ENCODE peak calls at places on chromosomes 11 and 22, in eight cellular contexts. X, P, Y, J, I, B, U and H are unnamed samples.

GRCh38 chr11:125514336-125515101 is 18.5 kb upstream of the FEZ1 start:
- DNase-seq in X (peak; percentile 5), P (peak; percentile 55), Y (peak; percentile 59), J (peak; percentile 86), I (peak; percentile 37), B (peak; percentile 17), U (no peak), H (peak; percentile 40)

GRCh38 chr11:109304159-109304558 is 117.8 kb upstream of the C11orf87 start:
- DNase-seq in X (no peak), P (no peak), Y (no peak), J (peak; percentile 45), I (no peak), B (no peak), U (no peak), H (no peak)

GRCh38 chr22:20015971-20016733 is 471 bp downstream of the ARVCF start:
- DNase-seq in X (peak; percentile 54), P (peak; percentile 9), Y (peak; percentile 67), J (no peak), I (no peak), B (no peak), U (no peak), H (no peak)

GRCh38 chr11:66082936-66083698 is 13.0 kb downstream of the PACS1 start:
- DNase-seq in X (peak; percentile 79), P (no peak), Y (no peak), J (peak; percentile 59), I (no peak), B (peak; percentile 29), U (no peak), H (no peak)

GRCh38 chr11:35836185-35836584 is 107.7 kb upstream of the LDLRAD3 start:
- DNase-seq in X (no peak), P (no peak), Y (no peak), J (no peak), I (no peak), B (peak; percentile 47), U (no peak), H (no peak)

GRCh38 chr11:15569626-15570025 is 454.9 kb downstream of the INSC start:
- DNase-seq in X (no peak), P (no peak), Y (no peak), J (peak; percentile 54), I (no peak), B (no peak), U (no peak), H (no peak)

GRCh38 chr11:2215561-2216399 is 44.2 kb upstream of the TH start:
- DNase-seq in X (no peak), P (no peak), Y (no peak), J (no peak), I (no peak), B (no peak), U (no peak), H (no peak)

GRCh38 chr22:19989725-19990067 is 26.9 kb downstream of the ARVCF start:
- DNase-seq in X (no peak), P (no peak), Y (no peak), J (no peak), I (no peak), B (no peak), U (no peak), H (no peak)

GRCh38 chr22:22452996-22453686 is 55.4 kb downstream of the ZNF280B start:
- DNase-seq in X (no peak), P (no peak), Y (no peak), J (no peak), I (no peak), B (no peak), U (no peak), H (no peak)

GRCh38 chr11:3959918-3960295 is 104.4 kb downstream of the STIM1 start:
- DNase-seq in X (no peak), P (no peak), Y (no peak), J (no peak), I (no peak), B (no peak), U (no peak), H (no peak)

GRCh38 chr11:108647701-108648527 is 17.0 kb upstream of the DDX10 start:
- DNase-seq in X (peak; percentile 90), P (peak; percentile 47), Y (peak; percentile 71), J (peak; percentile 75), I (peak; percentile 44), B (peak; percentile 63), U (peak; percentile 68), H (peak; percentile 75)

GRCh38 chr11:100930185-100930778 is 199.3 kb downstream of the PGR start:
- DNase-seq in X (peak; percentile 77), P (no peak), Y (no peak), J (peak; percentile 67), I (no peak), B (no peak), U (peak; percentile 41), H (peak; percentile 66)

GRCh38 chr11:76644591-76644990 is 26.0 kb downstream of the LRRC32 start:
- DNase-seq in X (no peak), P (no peak), Y (no peak), J (no peak), I (no peak), B (no peak), U (no peak), H (no peak)